ENCODE peak calls at places on chromosomes 5 and 9, in four cellular contexts. E is coronary artery, S is fibroblast of mammary gland, K is natural killer cell. R is an unnamed sample.

GRCh38 chr5:118029807-118030206 is 958.5 kb downstream of the DTWD2 start:
- DNase-seq in S (no peak), K (no peak), E (no peak), R (no peak)

GRCh38 chr9:88623698-88624097 is 88.7 kb downstream of the NXNL2 start:
- DNase-seq in E (no peak), S (no peak), K (no peak), R (no peak)

GRCh38 chr9:37639109-37639748 is 11.5 kb upstream of the FRMPD1 start:
- DNase-seq in K (no peak), E (no peak), S (peak; percentile 26), R (no peak)

GRCh38 chr9:119802621-119803020 is 433.4 kb upstream of the BRINP1 start:
- DNase-seq in K (no peak), S (peak; percentile 17), E (no peak), R (no peak)

GRCh38 chr9:77019010-77019809 is at the start of gene FOXB2:
- DNase-seq in S (no peak), K (no peak), E (no peak), R (peak; percentile 33)

GRCh38 chr5:172789687-172790495 is 18.9 kb upstream of the DUSP1 start:
- DNase-seq in S (no peak), K (no peak), E (no peak), R (no peak)

GRCh38 chr5:166358127-166358840 is 1933.2 kb upstream of the WWC1 start:
- DNase-seq in E (no peak), K (no peak), S (no peak), R (no peak)

GRCh38 chr9:87122947-87123685 is 175.8 kb upstream of the GAS1 start:
- DNase-seq in S (peak; percentile 95), E (no peak), K (no peak), R (no peak)

GRCh38 chr5:160539431-160539830 is 117.8 kb downstream of the PTTG1 start:
- DNase-seq in E (no peak), K (no peak), S (no peak), R (no peak)

GRCh38 chr9:18795947-18796705 is 236.9 kb downstream of the SAXO1 start:
- DNase-seq in K (no peak), E (no peak), S (peak; percentile 66), R (no peak)

GRCh38 chr5:179023528-179024189 is at the start of gene ZNF879:
- DNase-seq in K (peak; percentile 91), S (peak; percentile 94), E (peak; percentile 93), R (peak; percentile 65)

GRCh38 chr9:32344551-32345182 is 39.8 kb upstream of the ACO1 start:
- DNase-seq in E (no peak), K (no peak), S (peak; percentile 11), R (no peak)

GRCh38 chr9:10479172-10479571 is 133.6 kb downstream of the PTPRD start:
- DNase-seq in E (no peak), K (no peak), S (peak; percentile 1), R (no peak)

GRCh38 chr9:134964271-134964670 is 46.6 kb upstream of the FCN1 start:
- DNase-seq in K (no peak), S (no peak), E (no peak), R (no peak)

GRCh38 chr5:180304016-180304292 is 12.1 kb upstream of the MAPK9 start:
- DNase-seq in K (no peak), S (no peak), E (no peak), R (no peak)

GRCh38 chr9:89884356-89885083 is 279.7 kb downstream of the GADD45G start:
- DNase-seq in K (no peak), S (no peak), E (peak; percentile 81), R (no peak)

GRCh38 chr9:120852240-120853018 is 9.7 kb upstream of the PSMD5 start:
- DNase-seq in S (no peak), E (no peak), K (no peak), R (no peak)

GRCh38 chr5:133827001-133827400 is 141.4 kb downstream of the C5orf15 start:
- DNase-seq in S (no peak), K (no peak), E (no peak), R (no peak)

GRCh38 chr5:100800552-100800951 is 102.5 kb downstream of the ST8SIA4 start:
- DNase-seq in S (no peak), K (no peak), E (no peak), R (no peak)

GRCh38 chr9:74858753-74859414 is 28.8 kb downstream of the TRPM6 start:
- DNase-seq in E (no peak), K (no peak), S (no peak), R (no peak)

GRCh38 chr9:88690628-88691027 is 155.7 kb downstream of the NXNL2 start:
- DNase-seq in K (no peak), E (no peak), S (no peak), R (no peak)

GRCh38 chr9:121271368-121272351 is 3.7 kb downstream of the GSN start:
- DNase-seq in K (no peak), S (peak; percentile 86), E (peak; percentile 80), R (no peak)

GRCh38 chr9:105385372-105385985 is 62.4 kb upstream of the FSD1L start:
- DNase-seq in S (peak; percentile 63), K (no peak), E (no peak), R (peak; percentile 56)

GRCh38 chr5:10695759-10696543 is 65.1 kb downstream of the DAP start:
- DNase-seq in E (no peak), K (no peak), S (peak; percentile 31), R (no peak)

GRCh38 chr5:37757980-37758582 is 81.8 kb downstream of the GDNF start:
- DNase-seq in E (no peak), K (no peak), S (peak; percentile 30), R (no peak)
- TF ChIP-seq CTCF in E (no peak), K (no peak), S (peak; percentile 34), R (no peak)

GRCh38 chr9:91775011-91775707 is 174.9 kb downstream of the ROR2 start:
- DNase-seq in K (peak; percentile 60), S (peak; percentile 55), E (no peak), R (peak; percentile 80)

GRCh38 chr9:91777437-91777836 is 172.6 kb downstream of the ROR2 start:
- DNase-seq in K (no peak), S (peak; percentile 88), E (no peak), R (no peak)

GRCh38 chr9:91776409-91777365 is 173.3 kb downstream of the ROR2 start:
- DNase-seq in S (peak; percentile 56), K (no peak), E (no peak), R (no peak)

GRCh38 chr9:91778031-91778430 is 172.0 kb downstream of the ROR2 start:
- DNase-seq in E (no peak), K (no peak), S (peak; percentile 56), R (no peak)

GRCh38 chr9:91775708-91776028 is 174.4 kb downstream of the ROR2 start:
- DNase-seq in S (no peak), E (no peak), K (no peak), R (no peak)
- TF ChIP-seq CTCF in S (no peak), E (no peak), K (peak; percentile 41), R (no peak)

GRCh38 chr9:22452415-22453010 is 5.9 kb downstream of the DMRTA1 start:
- DNase-seq in K (no peak), E (no peak), S (peak; percentile 46), R (peak; percentile 40)
- TF ChIP-seq CTCF in K (peak; percentile 58), E (peak; percentile 27), S (peak; percentile 77), R (peak; percentile 81)

GRCh38 chr9:127396808-127397721 is at the start of gene SLC2A8:
- DNase-seq in S (peak; percentile 94), E (peak; percentile 99), K (peak; percentile 97), R (peak; percentile 98)
- TF ChIP-seq CTCF in S (no peak), E (no peak), K (no peak), R (no peak)

DNA sequence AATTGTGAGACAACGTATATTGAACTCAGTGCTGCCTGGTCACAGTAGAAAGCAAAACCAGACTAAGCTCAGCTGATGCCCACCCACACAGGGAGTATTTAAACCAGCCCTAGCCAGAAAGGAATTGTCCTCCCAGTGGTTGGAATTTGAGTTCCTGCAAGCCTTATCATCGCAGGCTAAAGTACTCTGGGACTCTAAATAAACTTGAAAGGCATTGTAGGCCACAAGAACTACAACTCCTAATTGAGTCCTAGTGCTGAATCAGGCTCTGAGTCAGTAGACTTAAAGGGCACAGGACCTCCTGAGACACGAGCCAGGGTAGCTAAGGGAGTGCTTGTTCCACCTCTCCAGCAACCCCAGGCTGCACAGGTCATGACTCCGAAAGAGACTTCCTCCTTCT is 171.4 kb downstream of the MCTP1 start:
- DNase-seq in K (no peak), E (no peak), S (peak; percentile 48), R (no peak)
- TF ChIP-seq CTCF in K (no peak), E (no peak), S (no peak), R (no peak)

GRCh38 chr5:18102733-18103132 is 468.5 kb downstream of the TAF11L14 start:
- DNase-seq in K (no peak), E (no peak), S (no peak), R (no peak)
- TF ChIP-seq CTCF in K (no peak), E (no peak), S (no peak), R (no peak)

DNA sequence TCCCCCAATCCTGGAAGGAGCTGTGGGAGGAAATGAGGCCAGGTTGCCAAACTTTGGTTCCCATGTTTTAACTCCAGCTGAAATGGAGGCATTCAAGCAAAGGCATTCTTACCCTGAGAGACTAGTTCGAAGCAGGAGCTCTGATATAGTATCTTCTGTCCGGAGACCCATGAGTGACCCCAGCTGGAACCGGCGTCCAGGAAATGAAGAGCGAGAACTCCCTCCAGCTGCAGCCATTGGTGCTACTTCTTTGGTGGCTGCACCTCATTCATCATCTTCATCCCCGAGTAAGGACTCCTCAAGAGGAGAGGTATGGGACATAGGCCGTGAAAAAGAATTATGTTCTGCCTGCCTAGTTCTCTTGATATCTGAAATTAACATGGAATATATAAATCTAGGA is 75.7 kb downstream of the GAPVD1 start:
- DNase-seq in S (no peak), E (no peak), K (no peak), R (no peak)
- TF ChIP-seq CTCF in S (no peak), E (no peak), K (no peak), R (no peak)

GRCh38 chr5:113085084-113085414 is 108.5 kb downstream of the DCP2 start:
- DNase-seq in K (no peak), E (no peak), S (no peak), R (no peak)
- TF ChIP-seq CTCF in K (no peak), E (no peak), S (no peak), R (no peak)

GRCh38 chr9:96382175-96382574 is 1.3 kb downstream of the SLC35D2 start:
- DNase-seq in E (no peak), S (peak; percentile 63), K (no peak), R (no peak)

GRCh38 chr9:96379461-96379860 is 4.0 kb downstream of the SLC35D2 start:
- DNase-seq in K (no peak), S (no peak), E (no peak), R (no peak)

GRCh38 chr9:96381696-96382095 is 1.8 kb downstream of the SLC35D2 start:
- DNase-seq in K (no peak), E (no peak), S (no peak), R (no peak)

GRCh38 chr9:96376926-96377874 is 6.3 kb downstream of the SLC35D2 start:
- DNase-seq in S (peak; percentile 19), K (no peak), E (no peak), R (no peak)

GRCh38 chr9:96378187-96378586 is 5.3 kb downstream of the SLC35D2 start:
- DNase-seq in E (no peak), K (no peak), S (no peak), R (no peak)
- TF ChIP-seq CTCF in E (no peak), K (no peak), S (no peak), R (no peak)

DNA sequence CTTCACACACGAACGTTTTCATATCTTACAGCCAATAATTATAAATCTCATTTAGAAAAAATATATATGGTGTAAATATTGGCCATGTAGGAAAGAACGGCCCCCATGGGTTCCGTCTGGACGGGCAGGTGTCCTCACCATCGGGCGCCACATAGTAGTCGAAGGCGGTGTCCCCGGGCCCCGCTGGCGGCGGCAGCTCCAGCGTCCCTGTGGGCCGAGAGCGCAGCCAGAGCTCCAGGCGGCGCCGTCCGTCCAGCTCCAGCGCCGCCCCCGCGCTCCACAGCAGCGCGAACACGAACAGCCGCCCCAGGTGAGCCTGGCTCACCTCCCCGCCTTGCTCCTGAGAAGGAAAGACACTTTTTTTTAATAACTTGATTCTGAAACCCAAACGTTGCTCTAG is 134.6 kb downstream of the DNAH5 start:
- DNase-seq in S (no peak), K (no peak), E (no peak), R (no peak)
- TF ChIP-seq CTCF in S (no peak), K (no peak), E (no peak), R (no peak)

R was measured in GM20000.